ENCODE peak calls at places on chromosome 20, in seven cellular contexts. Y is foreskin keratinocyte, E is OCI-M1, N is A172, S is NCI-H1092, I is T47D, B is heart right ventricle. U is an unnamed sample.

GRCh38 chr20:10581823-10582222 is 92.0 kb downstream of the JAG1 start:
- DNase-seq in Y (no peak), E (no peak), N (peak), S (no peak), I (no peak), B (no peak), U (no peak)

GRCh38 chr20:6169251-6169650 is 46.4 kb upstream of the FERMT1 start:
- DNase-seq in Y (peak), E (no peak), N (no peak), S (no peak), I (peak), B (no peak), U (no peak)

GRCh38 chr20:23626040-23626620 is 11.6 kb downstream of the CST3 start:
- DNase-seq in Y (peak), E (peak), N (peak), S (no peak), I (no peak), B (no peak), U (peak)

GRCh38 chr20:34567885-34568865 is 9.7 kb downstream of the MAP1LC3A start:
- DNase-seq in Y (no peak), E (no peak), N (no peak), S (no peak), I (no peak), B (no peak), U (no peak)

GRCh38 chr20:40673442-40673841 is 15.6 kb downstream of the MAFB start:
- DNase-seq in Y (peak), E (no peak), N (no peak), S (no peak), I (peak), B (no peak), U (no peak)

GRCh38 chr20:58228484-58229197 is at the start of gene ANKRD60:
- DNase-seq in Y (no peak), E (no peak), N (no peak), S (no peak), I (no peak), B (no peak), U (no peak)

GRCh38 chr20:8880085-8880853 is 188.6 kb upstream of the PLCB4 start:
- DNase-seq in Y (no peak), E (no peak), N (no peak), S (no peak), I (no peak), B (no peak), U (no peak)

GRCh38 chr20:43191946-43192847 is 2.5 kb upstream of the PTPRT start:
- DNase-seq in Y (no peak), E (peak), N (no peak), S (no peak), I (peak), B (peak), U (no peak)

GRCh38 chr20:8454137-8454712 is 322.2 kb downstream of the PLCB1 start:
- DNase-seq in Y (no peak), E (peak), N (peak), S (no peak), I (no peak), B (no peak), U (peak)

GRCh38 chr20:37570419-37570818 is 42.7 kb upstream of the BLCAP start:
- DNase-seq in Y (no peak), E (no peak), N (no peak), S (no peak), I (no peak), B (no peak), U (no peak)

U was measured in epithelial cell of prostate.